ENCODE peak calls at places on chromosomes 6 and 20, in four cellular contexts. A is uterus, G is stomach, K is left ventricle myocardium inferior. H is an unnamed sample. For H3K4me1, the result is how much of the 10 kb centered on the place peaks cover.

GRCh38 chr6:122772724-122773123 is 6.8 kb upstream of the FABP7 start:
- DNase-seq in G (no peak), K (no peak), A (no peak), H (no peak)

GRCh38 chr20:835220-836045 is 1.9 kb downstream of the FAM110A start:
- DNase-seq in A (no peak), K (peak), G (peak), H (peak)

GRCh38 chr20:11302436-11302835 is 615.3 kb upstream of the BTBD3 start:
- DNase-seq in G (no peak), A (no peak), K (no peak), H (peak)

GRCh38 chr6:151014404-151015150 is 149.1 kb downstream of the MTHFD1L start:
- DNase-seq in G (peak), K (peak), A (peak), H (peak)

GRCh38 chr20:688809-689208 is 13.2 kb upstream of the SCRT2 start:
- DNase-seq in K (no peak), G (no peak), A (no peak), H (peak)

GRCh38 chr6:16049178-16049577 is 79.7 kb upstream of the MYLIP start:
- DNase-seq in G (no peak), A (no peak), K (no peak), H (no peak)

GRCh38 chr20:64189986-64190385 is 25.7 kb downstream of the MYT1 start:
- DNase-seq in G (no peak), A (no peak), K (no peak), H (no peak)

GRCh38 chr20:58224097-58224496 is 4.4 kb downstream of the ANKRD60 start:
- DNase-seq in A (no peak), G (no peak), K (no peak), H (no peak)

GRCh38 chr20:9070304-9070703 is 1.4 kb downstream of the PLCB4 start:
- DNase-seq in G (no peak), K (no peak), A (no peak), H (no peak)

GRCh38 chr6:56370127-56370540 is 122.8 kb upstream of the COL21A1 start:
- DNase-seq in G (peak), K (peak), A (peak), H (peak)

GRCh38 chr20:51450221-51450712 is 92.3 kb downstream of the NFATC2 start:
- DNase-seq in A (no peak), K (no peak), G (no peak), H (no peak)

GRCh38 chr20:40636486-40636885 is 52.5 kb downstream of the MAFB start:
- DNase-seq in A (no peak), K (no peak), G (no peak), H (no peak)

GRCh38 chr6:30411515-30412207 is 66.7 kb downstream of the RPP21 start:
- DNase-seq in G (peak), K (peak), A (peak), H (peak)

GRCh38 chr20:15214051-15214450 is 876.6 kb upstream of the FLRT3 start:
- DNase-seq in A (no peak), K (no peak), G (no peak), H (no peak)

GRCh38 chr6:140909156-140909555 is 1223.6 kb upstream of the GJE1 start:
- DNase-seq in K (no peak), G (no peak), A (no peak), H (no peak)

GRCh38 chr6:38942442-38942841 is 106.1 kb upstream of the GLP1R start:
- DNase-seq in K (no peak), G (no peak), A (no peak), H (no peak)

GRCh38 chr6:15527838-15528617 is 134.8 kb downstream of the DTNBP1 start:
- DNase-seq in K (no peak), G (no peak), A (no peak), H (no peak)

GRCh38 chr20:9071976-9072726 is 3.3 kb downstream of the PLCB4 start:
- DNase-seq in A (no peak), G (no peak), K (no peak), H (no peak)

GRCh38 chr20:35757098-35757705 is 14.6 kb upstream of the PHF20 start:
- DNase-seq in K (no peak), A (no peak), G (no peak), H (no peak)

GRCh38 chr6:133240511-133241087 is 558 bp upstream of the EYA4 start:
- DNase-seq in G (no peak), K (peak), A (no peak), H (peak)

GRCh38 chr6:56719310-56719709 is 76.6 kb upstream of the DST start:
- DNase-seq in A (no peak), K (no peak), G (no peak), H (no peak)

GRCh38 chr20:56393653-56394052 is 1.2 kb downstream of the CSTF1 start:
- DNase-seq in G (no peak), A (no peak), K (no peak), H (no peak)

GRCh38 chr6:122068291-122068769 is 331.1 kb upstream of the HSF2 start:
- DNase-seq in K (no peak), A (no peak), G (no peak), H (no peak)

GRCh38 chr6:156552849-156553248 is 224.3 kb upstream of the ARID1B start:
- DNase-seq in K (no peak), G (no peak), A (no peak), H (no peak)
- H3K4me1 ChIP-seq in K (under half), G (under half), A (under half), H (under half)

GRCh38 chr20:53738945-53739798 is 145.5 kb upstream of the ZNF217 start:
- DNase-seq in K (no peak), A (no peak), G (no peak), H (no peak)

GRCh38 chr20:53737404-53738038 is 143.9 kb upstream of the ZNF217 start:
- DNase-seq in K (no peak), A (no peak), G (no peak), H (no peak)

GRCh38 chr20:53739799-53740785 is 146.5 kb upstream of the ZNF217 start:
- DNase-seq in K (no peak), G (no peak), A (no peak), H (no peak)

GRCh38 chr20:53736757-53737403 is 143.2 kb upstream of the ZNF217 start:
- DNase-seq in G (no peak), A (no peak), K (no peak), H (no peak)

DNA sequence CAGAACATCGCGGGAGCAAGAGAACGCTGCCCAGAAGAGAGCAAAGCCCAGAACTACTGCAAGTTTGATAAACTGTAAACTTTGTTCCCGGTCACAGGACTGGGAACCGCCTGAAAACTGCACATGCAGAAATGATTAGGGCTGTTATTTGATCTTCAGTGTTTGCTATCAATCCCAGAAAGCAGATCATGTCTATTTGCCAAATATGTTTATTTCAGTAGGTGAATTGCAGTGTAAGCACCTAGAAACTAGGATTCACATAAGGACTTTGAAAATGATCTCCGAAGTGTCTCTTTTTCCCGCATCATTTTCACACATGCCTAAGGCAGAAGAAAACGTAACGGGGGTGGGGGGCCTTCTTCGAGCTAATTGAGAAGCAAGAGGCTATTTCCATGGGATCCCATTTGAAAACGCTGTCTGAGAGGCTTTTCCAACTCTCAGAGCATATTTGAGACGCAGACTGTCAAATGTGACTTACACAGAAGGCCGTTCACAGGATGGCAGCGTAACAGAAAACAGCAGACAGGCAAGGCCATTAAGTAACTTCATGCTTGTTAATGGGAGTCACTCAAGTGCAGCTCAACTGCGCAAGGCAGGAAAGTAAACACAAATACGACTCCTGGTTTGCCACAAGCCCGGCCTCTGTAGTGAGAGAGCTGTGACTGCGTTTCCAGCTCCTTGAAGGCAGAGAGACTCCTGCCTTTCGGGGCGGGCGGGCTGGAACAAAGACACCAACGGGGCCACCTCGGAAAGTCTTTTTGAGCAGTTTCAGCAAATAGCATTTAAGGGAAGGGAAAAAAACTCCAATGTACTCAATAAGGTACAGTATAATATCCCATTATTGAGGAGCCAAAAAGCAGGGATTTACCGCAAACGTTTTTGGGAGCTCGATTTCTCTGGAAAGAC is 144.7 kb upstream of the ZNF217 start:
- DNase-seq in G (peak), A (peak), K (peak), H (peak)
- H3K27ac ChIP-seq in G (peak), A (peak), K (peak), H (peak)

DNA sequence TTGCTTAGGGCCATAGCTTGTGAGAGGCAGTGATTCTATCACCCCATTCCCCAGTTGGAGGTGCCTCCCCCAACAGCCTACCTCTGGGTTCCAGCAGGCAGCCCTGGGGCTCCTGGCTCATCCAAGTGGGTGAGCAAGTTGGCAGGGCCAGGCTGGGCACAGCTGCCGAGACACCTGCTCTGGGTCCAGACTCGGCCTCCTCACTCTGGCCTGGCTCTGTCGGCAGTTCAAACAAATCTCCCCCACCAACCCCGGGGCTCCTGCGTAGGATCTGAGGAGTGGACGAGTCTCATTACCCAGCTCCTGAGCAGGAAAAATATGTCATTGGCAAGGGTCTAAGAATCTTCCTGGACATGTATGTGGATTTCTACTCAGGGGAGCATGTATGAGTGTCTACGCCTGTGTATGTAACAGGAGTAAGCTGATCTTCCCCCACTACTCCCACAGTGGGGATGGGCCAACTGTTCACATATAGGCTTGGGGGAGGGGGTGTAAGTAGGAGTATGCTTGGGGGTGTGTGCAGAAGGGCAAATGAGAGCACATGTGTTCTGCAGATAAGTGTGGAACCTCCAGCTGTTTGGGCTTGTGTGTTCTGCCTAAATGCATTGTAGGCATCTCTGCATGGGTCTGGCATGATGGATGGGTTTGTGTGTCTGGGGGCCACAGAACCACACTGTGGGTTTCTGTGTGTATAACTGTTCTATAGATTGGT is 2.0 kb downstream of the ID1 start:
- DNase-seq in A (no peak), K (no peak), G (peak), H (peak)
- H3K4me1 ChIP-seq in A (under half), K (half or more), G (half or more), H (under half)

GRCh38 chr6:33685411-33686224 is 25.9 kb downstream of the UQCC2 start:
- DNase-seq in A (no peak), G (no peak), K (no peak), H (peak)
- H3K27ac ChIP-seq in A (no peak), G (no peak), K (no peak), H (no peak)

GRCh38 chr6:159974932-159975331 is 6.0 kb downstream of the IGF2R start:
- DNase-seq in A (no peak), G (no peak), K (no peak), H (no peak)
- H3K4me1 ChIP-seq in A (under half), G (half or more), K (half or more), H (under half)

GRCh38 chr6:168961257-168961656 is 292.4 kb downstream of the THBS2 start:
- DNase-seq in A (no peak), G (no peak), K (no peak), H (no peak)

GRCh38 chr6:168964138-168964892 is 289.3 kb downstream of the THBS2 start:
- DNase-seq in A (no peak), G (no peak), K (no peak), H (no peak)

GRCh38 chr6:168960557-168960956 is 293.1 kb downstream of the THBS2 start:
- DNase-seq in G (no peak), K (peak), A (no peak), H (no peak)

GRCh38 chr6:168959696-168960095 is 293.9 kb downstream of the THBS2 start:
- DNase-seq in G (no peak), K (no peak), A (no peak), H (no peak)

GRCh38 chr6:168962886-168963285 is 290.8 kb downstream of the THBS2 start:
- DNase-seq in K (no peak), A (no peak), G (no peak), H (no peak)
- H3K27ac ChIP-seq in K (no peak), A (no peak), G (no peak), H (no peak)

DNA sequence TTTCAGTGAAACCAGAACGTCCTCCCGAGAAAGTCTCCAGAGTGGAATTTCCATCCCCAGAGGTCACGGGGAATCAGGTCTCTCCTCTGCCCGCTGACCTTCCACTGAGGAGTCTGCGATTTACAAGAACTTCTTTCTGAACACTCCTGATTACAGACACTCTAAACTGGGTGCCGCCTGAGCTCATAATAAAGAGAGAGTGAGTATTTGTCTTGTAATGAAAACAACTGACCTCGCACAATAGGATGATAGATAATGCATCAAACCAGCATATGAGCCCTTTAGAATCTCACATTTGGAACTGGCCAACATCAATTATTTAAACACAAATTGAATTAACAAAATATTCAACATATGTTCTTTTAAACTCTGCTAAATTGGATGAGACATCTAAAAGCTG is 47.5 kb downstream of the DLL1 start:
- DNase-seq in A (no peak), G (no peak), K (peak), H (no peak)
- H3K4me1 ChIP-seq in A (under half), G (under half), K (under half), H (under half)

GRCh38 chr6:13288481-13288880 is 39.9 kb downstream of the TBC1D7 start:
- DNase-seq in G (no peak), K (no peak), A (no peak), H (no peak)
- H3K27ac ChIP-seq in G (no peak), K (no peak), A (no peak), H (no peak)

H was measured in kidney.